ENCODE peak calls at places on chromosomes 5 and 9, in nine cellular contexts. Y is T-helper 17 cell; A is NCI-H460; R is AG09309; T is T-helper 9 cell; K is psoas muscle; Z is activated T-helper 1 cell treated with anti-CD3 and anti-CD28 coated beads, Interleukin-2, amount 50 U/mL, for 16 hours; G is immature natural killer cell; V is AML-193. C is an unnamed sample.

GRCh38 chr5:71563161-71563560 is 24.0 kb upstream of the MCCC2 start:
- DNase-seq in Z (no peak), G (no peak), A (no peak), K (no peak), T (no peak), R (no peak), V (no peak), Y (no peak), C (no peak)

GRCh38 chr9:98118640-98119601 is at the start of gene TRIM14:
- DNase-seq in G (peak; percentile 61), Y (peak; percentile 59), V (peak; percentile 52), R (no peak), K (peak; percentile 59), Z (no peak), T (peak; percentile 41), A (peak; percentile 31), C (peak; percentile 84)

GRCh38 chr5:135304352-135305221 is 94.4 kb downstream of the MACROH2A1 start:
- DNase-seq in G (no peak), A (no peak), R (no peak), V (no peak), K (no peak), Z (no peak), Y (no peak), T (no peak), C (no peak)

GRCh38 chr5:15020731-15021130 is 149.2 kb upstream of the ANKH start:
- DNase-seq in G (no peak), A (no peak), K (no peak), Z (no peak), T (no peak), V (no peak), R (no peak), Y (no peak), C (no peak)

GRCh38 chr5:1169608-1170115 is 31.7 kb upstream of the SLC6A19 start:
- DNase-seq in Y (no peak), R (no peak), K (peak; percentile 5), G (no peak), V (no peak), A (no peak), Z (no peak), T (no peak), C (no peak)

GRCh38 chr5:16461782-16462181 is 3.8 kb downstream of the ZNF622 start:
- DNase-seq in Y (no peak), V (no peak), K (no peak), R (peak; percentile 80), Z (no peak), G (no peak), A (no peak), T (no peak), C (no peak)

GRCh38 chr5:38285226-38285625 is 26.9 kb downstream of the EGFLAM start:
- DNase-seq in T (no peak), G (no peak), Z (no peak), A (no peak), V (no peak), R (no peak), Y (no peak), K (no peak), C (no peak)

GRCh38 chr5:54807421-54807820 is 178.0 kb downstream of the ESM1 start:
- DNase-seq in Z (no peak), K (no peak), V (peak; percentile 13), R (no peak), A (peak; percentile 11), Y (no peak), G (no peak), T (no peak), C (no peak)

GRCh38 chr5:108560581-108560980 is 178.7 kb upstream of the FBXL17 start:
- DNase-seq in Z (no peak), R (peak; percentile 91), K (peak; percentile 41), G (no peak), Y (no peak), T (no peak), A (no peak), V (no peak), C (no peak)

GRCh38 chr5:134526483-134527155 is 1.1 kb downstream of the JADE2 start:
- DNase-seq in K (peak; percentile 82), A (peak; percentile 69), Z (peak; percentile 45), G (peak; percentile 62), T (peak; percentile 54), V (peak; percentile 73), Y (peak; percentile 50), R (no peak), C (peak; percentile 88)

GRCh38 chr9:137029058-137029922 is 1.3 kb upstream of the ABCA2 start:
- DNase-seq in Z (peak; percentile 50), G (peak; percentile 81), Y (peak; percentile 61), T (peak; percentile 75), K (peak; percentile 85), R (no peak), V (peak; percentile 73), A (peak; percentile 68), C (peak; percentile 84)

GRCh38 chr9:1979815-1980367 is 35.3 kb upstream of the SMARCA2 start:
- DNase-seq in G (no peak), R (peak; percentile 85), K (peak; percentile 14), Y (no peak), V (no peak), A (no peak), Z (no peak), T (no peak), C (no peak)

GRCh38 chr5:149304195-149305072 is 32.8 kb downstream of the AFAP1L1 start:
- DNase-seq in Y (no peak), G (no peak), A (no peak), T (no peak), K (no peak), R (no peak), V (no peak), Z (no peak), C (no peak)

C was measured in OCI-M1.